ENCODE peak calls at places on chromosomes 7 and 10, in four cellular contexts. O is stimulated activated CD8-positive, alpha-beta memory T cell treated with anti-CD3 and anti-CD28 coated beads, Interleukin-4, amount 100 ng/mL, for 4 hours; B is PC-3; U is HuH-7. I is an unnamed sample.

GRCh38 chr7:116592445-116592844 is 67.6 kb downstream of the CAV1 start:
- DNase-seq in O (no peak), U (no peak), B (no peak), I (no peak)

GRCh38 chr7:143131777-143132176 is at the start of gene PIP:
- DNase-seq in O (no peak), B (no peak), U (no peak), I (no peak)

GRCh38 chr7:144830811-144831210 is 5.0 kb downstream of the TPK1 start:
- DNase-seq in O (no peak), U (no peak), B (no peak), I (no peak)

GRCh38 chr10:77601488-77601887 is 36.1 kb downstream of the KCNMA1 start:
- DNase-seq in B (peak; percentile 40), O (no peak), U (no peak), I (peak; percentile 53)

GRCh38 chr7:2821161-2821841 is 22.8 kb downstream of the GNA12 start:
- DNase-seq in U (peak; percentile 38), O (no peak), B (peak; percentile 68), I (peak; percentile 69)

GRCh38 chr7:83060218-83060617 is 102.5 kb downstream of the PCLO start:
- DNase-seq in U (no peak), B (no peak), O (no peak), I (peak; percentile 80)

GRCh38 chr7:95011156-95011928 is 103.9 kb downstream of the PPP1R9A start:
- DNase-seq in U (no peak), O (no peak), B (peak; percentile 89), I (no peak)

GRCh38 chr7:138752568-138753518 is 45.0 kb upstream of the TMEM213 start:
- DNase-seq in U (no peak), O (peak; percentile 86), B (peak; percentile 98), I (peak; percentile 100)

GRCh38 chr10:63634488-63635090 is 113.4 kb downstream of the REEP3 start:
- DNase-seq in B (no peak), U (no peak), O (no peak), I (no peak)

GRCh38 chr7:7428806-7429205 is 106.9 kb downstream of the COL28A1 start:
- DNase-seq in O (no peak), B (peak; percentile 37), U (no peak), I (no peak)

GRCh38 chr10:36592964-36593363 is 532.4 kb upstream of the ANKRD30A start:
- DNase-seq in O (no peak), B (no peak), U (no peak), I (no peak)

GRCh38 chr7:110595694-110596093 is 495.2 kb upstream of the LRRN3 start:
- DNase-seq in U (no peak), B (no peak), O (no peak), I (peak; percentile 63)

GRCh38 chr10:33211123-33211878 is 123.2 kb downstream of the NRP1 start:
- DNase-seq in B (peak; percentile 53), U (no peak), O (no peak), I (peak; percentile 14)

GRCh38 chr10:14875941-14876340 is 2.7 kb upstream of the SUV39H2 start:
- DNase-seq in U (no peak), O (no peak), B (no peak), I (no peak)

GRCh38 chr10:33334839-33335549 is 527 bp upstream of the NRP1 start:
- DNase-seq in B (peak; percentile 91), U (peak; percentile 94), O (no peak), I (peak; percentile 93)

GRCh38 chr7:96310106-96310505 is 11.8 kb downstream of the SLC25A13 start:
- DNase-seq in O (no peak), U (no peak), B (no peak), I (no peak)

GRCh38 chr10:131180086-131180485 is 131.4 kb downstream of the TCERG1L start:
- DNase-seq in B (no peak), O (no peak), U (no peak), I (no peak)

GRCh38 chr10:1057106-1057657 is 997 bp downstream of the WDR37 start:
- DNase-seq in B (no peak), U (peak; percentile 29), O (no peak), I (peak; percentile 34)

GRCh38 chr7:122628651-122629411 is 70.1 kb downstream of the RNF133 start:
- DNase-seq in O (no peak), B (peak; percentile 5), U (peak; percentile 16), I (peak; percentile 76)

GRCh38 chr7:79308176-79308575 is 145.3 kb downstream of the MAGI2 start:
- DNase-seq in B (peak; percentile 24), O (no peak), U (peak; percentile 14), I (peak; percentile 34)

GRCh38 chr7:229184-229964 is 37.0 kb downstream of the FAM20C start:
- DNase-seq in O (no peak), B (no peak), U (no peak), I (no peak)

GRCh38 chr7:43505412-43505811 is 77.5 kb upstream of the STK17A start:
- DNase-seq in B (no peak), O (no peak), U (no peak), I (no peak)

I was measured in DMS53.